ENCODE peak calls at places on chromosomes 13 and 19, in five cellular contexts. R is breast epithelium, J is GM10248, Z is foreskin fibroblast, P is colonic mucosa. V is an unnamed sample.
A peak's percentile ranks its signal among the peaks of the same experiment; 100 is the strongest.

GRCh38 chr19:18197941-18198340 is 4.9 kb downstream of the MPV17L2 start:
- DNase-seq in R (no peak), J (no peak), P (no peak), Z (no peak), V (no peak)

GRCh38 chr19:54366811-54367210 is 2.1 kb upstream of the LAIR1 start:
- DNase-seq in P (no peak), R (no peak), J (no peak), Z (no peak), V (no peak)

GRCh38 chr19:42216653-42217521 is 590 bp downstream of the DEDD2 start:
- DNase-seq in J (no peak), Z (peak; percentile 25), P (peak; percentile 60), R (peak; percentile 60), V (no peak)

GRCh38 chr19:35350591-35350990 is 2.9 kb downstream of the FFAR1 start:
- DNase-seq in P (no peak), Z (no peak), J (peak; percentile 20), R (peak; percentile 28), V (peak; percentile 64)

GRCh38 chr13:52359534-52359933 is 46.4 kb downstream of the THSD1 start:
- DNase-seq in Z (no peak), J (no peak), R (no peak), P (no peak), V (no peak)

GRCh38 chr19:16073481-16073880 is 2.8 kb upstream of the TPM4 start:
- DNase-seq in P (no peak), R (no peak), Z (no peak), J (no peak), V (peak; percentile 57)

GRCh38 chr13:109297628-109298027 is 488.8 kb downstream of the IRS2 start:
- DNase-seq in J (no peak), Z (peak; percentile 89), R (no peak), P (no peak), V (no peak)

GRCh38 chr19:14440049-14440448 is 6.9 kb downstream of the PKN1 start:
- DNase-seq in P (peak; percentile 71), Z (no peak), J (peak; percentile 90), R (no peak), V (no peak)

GRCh38 chr13:27273658-27274425 is 3.2 kb downstream of the RASL11A start:
- DNase-seq in R (no peak), J (no peak), Z (peak; percentile 42), P (no peak), V (no peak)

GRCh38 chr19:1237754-1238372 is at the start of gene CBARP:
- DNase-seq in P (no peak), R (no peak), J (peak; percentile 55), Z (no peak), V (no peak)

GRCh38 chr13:76868451-76868850 is 17.8 kb downstream of the KCTD12 start:
- DNase-seq in R (no peak), J (no peak), P (no peak), Z (no peak), V (no peak)

GRCh38 chr19:1465191-1466016 is 13.6 kb downstream of the C19orf25 start:
- DNase-seq in P (peak; percentile 63), R (no peak), J (no peak), Z (no peak), V (no peak)

GRCh38 chr19:52345162-52345561 is 9.1 kb downstream of the ZNF610 start:
- DNase-seq in R (no peak), J (no peak), Z (no peak), P (no peak), V (no peak)

GRCh38 chr19:54035215-54036178 is 28.2 kb downstream of the VSTM1 start:
- DNase-seq in Z (peak; percentile 89), J (no peak), P (no peak), R (no peak), V (no peak)

GRCh38 chr13:112522578-112522977 is 65.4 kb downstream of the TUBGCP3 start:
- DNase-seq in P (no peak), R (no peak), J (no peak), Z (peak; percentile 66), V (no peak)

GRCh38 chr13:45584816-45585215 is 30.7 kb downstream of the ERICH6B start:
- DNase-seq in R (no peak), Z (no peak), J (no peak), P (no peak), V (no peak)

GRCh38 chr13:93226065-93226622 is 463 bp upstream of the GPC6 start:
- DNase-seq in Z (no peak), P (no peak), R (no peak), J (no peak), V (no peak)

GRCh38 chr13:98570929-98571372 is 6.0 kb downstream of the STK24 start:
- DNase-seq in P (peak; percentile 57), J (peak; percentile 81), R (no peak), Z (no peak), V (no peak)

GRCh38 chr13:106521101-106521799 is 14.2 kb downstream of the EFNB2 start:
- DNase-seq in J (no peak), R (no peak), P (no peak), Z (no peak), V (no peak)

GRCh38 chr13:110855363-110855762 is 59.5 kb downstream of the ANKRD10 start:
- DNase-seq in J (no peak), R (no peak), P (no peak), Z (no peak), V (no peak)

GRCh38 chr13:40494932-40495619 is 171.4 kb downstream of the FOXO1 start:
- DNase-seq in Z (no peak), P (no peak), R (no peak), J (no peak), V (no peak)

GRCh38 chr19:34171539-34171876 is 796 bp upstream of the LSM14A start:
- DNase-seq in Z (peak; percentile 80), P (no peak), J (peak; percentile 62), R (no peak), V (no peak)

GRCh38 chr13:30802953-30803478 is 67.7 kb downstream of the ALOX5AP start:
- DNase-seq in Z (peak; percentile 66), R (peak; percentile 85), J (peak; percentile 83), P (peak; percentile 87), V (no peak)

GRCh38 chr13:99978781-99979452 is 2.7 kb upstream of the ZIC2 start:
- DNase-seq in J (no peak), P (peak; percentile 24), Z (no peak), R (no peak), V (no peak)

GRCh38 chr19:52734340-52734892 is 428 bp downstream of the ZNF611 start:
- DNase-seq in P (no peak), J (peak; percentile 36), R (no peak), Z (no peak), V (no peak)

GRCh38 chr19:47490847-47491246 is 6.8 kb upstream of the KPTN start:
- DNase-seq in R (no peak), J (no peak), P (no peak), Z (no peak), V (no peak)

GRCh38 chr19:41192574-41193419 is at the start of gene CYP2S1:
- DNase-seq in J (no peak), R (no peak), Z (no peak), P (peak; percentile 85), V (no peak)

DNA sequence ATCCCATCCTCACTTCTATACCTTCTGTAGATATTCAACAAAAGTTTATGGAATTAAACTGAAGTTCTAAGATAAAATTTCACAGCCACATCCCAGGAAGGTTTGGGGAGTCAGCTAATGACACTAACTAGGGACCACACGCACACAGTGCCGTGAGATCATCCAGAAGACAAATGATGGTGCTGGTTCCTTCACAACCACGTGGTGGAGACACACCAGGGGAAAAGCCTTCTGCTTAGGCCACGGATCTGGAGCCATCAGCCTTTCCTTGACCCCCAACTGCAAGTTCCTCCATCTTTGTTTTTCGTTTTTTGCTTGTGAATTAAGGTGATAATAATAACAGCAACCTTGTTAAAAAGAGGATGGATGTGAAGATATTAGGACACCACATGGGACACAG is 241.6 kb upstream of the MAB21L1 start:
- DNase-seq in Z (no peak), R (no peak), J (no peak), P (no peak), V (no peak)
- TF ChIP-seq CTCF in Z (no peak), R (no peak), J (no peak), P (no peak), V (peak; percentile 20)

GRCh38 chr19:28012361-28012760 is 1200.6 kb downstream of the UQCRFS1 start:
- DNase-seq in Z (no peak), R (no peak), P (no peak), J (no peak), V (no peak)
- TF ChIP-seq CTCF in Z (no peak), R (no peak), P (no peak), J (peak; percentile 34), V (no peak)

GRCh38 chr19:9321338-9321737 is 2.6 kb upstream of the ZNF559 start:
- DNase-seq in J (no peak), Z (no peak), P (no peak), R (no peak), V (no peak)

GRCh38 chr19:9329999-9330398 is 6.0 kb downstream of the ZNF559 start:
- DNase-seq in P (no peak), R (no peak), J (no peak), Z (no peak), V (no peak)

GRCh38 chr19:9323557-9323918 is 441 bp upstream of the ZNF559 start:
- DNase-seq in P (peak; percentile 72), R (no peak), J (peak; percentile 31), Z (peak; percentile 82), V (no peak)

GRCh38 chr19:9324584-9324962 is 594 bp downstream of the ZNF559 start:
- DNase-seq in J (no peak), P (no peak), R (no peak), Z (no peak), V (no peak)

DNA sequence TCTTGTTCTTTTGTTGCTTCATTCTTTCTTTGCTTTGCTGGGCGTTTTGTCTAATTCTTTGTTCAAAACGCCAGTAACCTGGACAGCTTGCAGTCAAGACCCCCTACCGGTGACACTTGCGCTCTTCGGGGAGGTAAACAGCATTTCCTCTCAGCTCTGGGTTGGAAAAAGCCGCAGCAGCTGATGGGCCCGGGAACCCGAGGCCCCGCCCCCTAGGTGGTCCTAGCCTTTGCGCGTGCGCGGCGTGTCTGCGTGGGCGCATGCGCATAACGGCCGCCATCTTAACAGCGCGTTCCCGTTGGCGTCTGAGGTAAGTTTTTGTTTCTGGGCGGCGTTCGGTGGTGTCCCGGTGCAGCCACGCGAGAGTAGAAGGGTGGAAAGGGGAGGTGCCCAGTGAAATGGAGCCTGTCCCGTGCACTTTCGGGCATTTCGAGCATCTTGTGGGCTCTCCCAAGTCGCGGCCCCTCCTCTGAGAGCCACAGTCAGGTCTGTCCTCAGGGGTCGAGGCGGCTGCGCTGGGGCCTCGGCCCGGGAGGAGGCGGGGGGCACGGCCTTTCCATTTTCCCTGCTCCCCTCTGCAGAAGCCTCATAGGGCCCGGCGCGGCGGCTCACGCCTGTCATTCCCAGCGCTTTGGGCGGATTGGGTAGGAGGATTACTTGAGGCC is at the start of gene ZNF559:
- DNase-seq in Z (peak; percentile 92), J (peak; percentile 92), P (peak; percentile 94), R (peak; percentile 94), V (peak; percentile 95)
- TF ChIP-seq CTCF in Z (peak; percentile 34), J (peak; percentile 4), P (no peak), R (peak; percentile 32), V (peak; percentile 63)

GRCh38 chr13:24868874-24869273 is 104.9 kb downstream of the RNF17 start:
- DNase-seq in Z (no peak), P (no peak), R (no peak), J (no peak), V (no peak)

GRCh38 chr13:24863748-24864540 is 100.0 kb downstream of the RNF17 start:
- DNase-seq in P (no peak), R (no peak), J (no peak), Z (no peak), V (no peak)

GRCh38 chr13:24864579-24864978 is 100.6 kb downstream of the RNF17 start:
- DNase-seq in R (no peak), P (no peak), J (no peak), Z (no peak), V (no peak)

GRCh38 chr13:24865158-24865557 is 101.2 kb downstream of the RNF17 start:
- DNase-seq in P (no peak), R (no peak), J (no peak), Z (no peak), V (no peak)

GRCh38 chr13:24866488-24866887 is 102.5 kb downstream of the RNF17 start:
- DNase-seq in J (no peak), P (no peak), Z (no peak), R (no peak), V (no peak)
- TF ChIP-seq CTCF in J (no peak), P (no peak), Z (no peak), R (no peak), V (no peak)

V was measured in chondrocyte.